ENCODE peak calls at places on chromosomes 6 and 20, in five cellular contexts. One of them, this sample, is unnamed.

GRCh38 chr20:17998446-17998845 is 29.6 kb downstream of the MGME1 start:
- DNase-seq in right cardiac atrium: no peak
- DNase-seq in cardiac fibroblast: no peak
- DNase-seq in AG04450: no peak
- DNase-seq in IMR-90: no peak
- DNase-seq in this sample: no peak

GRCh38 chr6:148085651-148086321 is 256.9 kb upstream of the SASH1 start:
- DNase-seq in right cardiac atrium: no peak
- DNase-seq in cardiac fibroblast: no peak
- DNase-seq in AG04450: no peak
- DNase-seq in IMR-90: peak
- DNase-seq in this sample: no peak

GRCh38 chr6:116533233-116533957 is 12.1 kb downstream of the TRAPPC3L start:
- DNase-seq in right cardiac atrium: no peak
- DNase-seq in cardiac fibroblast: peak
- DNase-seq in AG04450: no peak
- DNase-seq in IMR-90: no peak
- DNase-seq in this sample: no peak

GRCh38 chr6:98998103-98998502 is 50.4 kb upstream of the FBXL4 start:
- DNase-seq in right cardiac atrium: no peak
- DNase-seq in cardiac fibroblast: no peak
- DNase-seq in AG04450: no peak
- DNase-seq in IMR-90: no peak
- DNase-seq in this sample: no peak

GRCh38 chr20:20969701-20970100 is 136.5 kb downstream of the LINC00237 start:
- DNase-seq in right cardiac atrium: no peak
- DNase-seq in cardiac fibroblast: no peak
- DNase-seq in AG04450: no peak
- DNase-seq in IMR-90: no peak
- DNase-seq in this sample: no peak

GRCh38 chr6:131173680-131174079 is 38.4 kb downstream of the AKAP7 start:
- DNase-seq in right cardiac atrium: no peak
- DNase-seq in cardiac fibroblast: peak
- DNase-seq in AG04450: no peak
- DNase-seq in IMR-90: peak
- DNase-seq in this sample: no peak

GRCh38 chr20:16701296-16701695 is 28.5 kb upstream of the SNRPB2 start:
- DNase-seq in right cardiac atrium: no peak
- DNase-seq in cardiac fibroblast: peak
- DNase-seq in AG04450: no peak
- DNase-seq in IMR-90: no peak
- DNase-seq in this sample: no peak

GRCh38 chr6:7424967-7425807 is 35.6 kb downstream of the RIOK1 start:
- DNase-seq in right cardiac atrium: peak
- DNase-seq in cardiac fibroblast: peak
- DNase-seq in AG04450: no peak
- DNase-seq in IMR-90: peak
- DNase-seq in this sample: no peak

GRCh38 chr20:3010985-3011723 is 32.3 kb upstream of the GNRH2 start:
- DNase-seq in right cardiac atrium: no peak
- DNase-seq in cardiac fibroblast: peak
- DNase-seq in AG04450: peak
- DNase-seq in IMR-90: peak
- DNase-seq in this sample: no peak

GRCh38 chr6:70412797-70413113 is 553 bp upstream of the FAM135A start:
- DNase-seq in right cardiac atrium: no peak
- DNase-seq in cardiac fibroblast: no peak
- DNase-seq in AG04450: no peak
- DNase-seq in IMR-90: no peak
- DNase-seq in this sample: no peak

GRCh38 chr6:73968358-73968757 is 272.4 kb downstream of the CD109 start:
- DNase-seq in right cardiac atrium: no peak
- DNase-seq in cardiac fibroblast: no peak
- DNase-seq in AG04450: no peak
- DNase-seq in IMR-90: peak
- DNase-seq in this sample: no peak

GRCh38 chr6:100177956-100178355 is 183.9 kb upstream of the MCHR2 start:
- DNase-seq in right cardiac atrium: no peak
- DNase-seq in cardiac fibroblast: peak
- DNase-seq in AG04450: no peak
- DNase-seq in IMR-90: no peak
- DNase-seq in this sample: no peak

GRCh38 chr6:34587325-34587724 is 31.2 kb upstream of the SPDEF start:
- DNase-seq in right cardiac atrium: no peak
- DNase-seq in cardiac fibroblast: no peak
- DNase-seq in AG04450: no peak
- DNase-seq in IMR-90: no peak
- DNase-seq in this sample: no peak

GRCh38 chr6:38177885-38178583 is 358.5 kb downstream of the ZFAND3 start:
- DNase-seq in right cardiac atrium: no peak
- DNase-seq in cardiac fibroblast: no peak
- DNase-seq in AG04450: no peak
- DNase-seq in IMR-90: no peak
- DNase-seq in this sample: no peak

GRCh38 chr6:56396435-56396834 is 149.1 kb upstream of the COL21A1 start:
- DNase-seq in right cardiac atrium: no peak
- DNase-seq in cardiac fibroblast: no peak
- DNase-seq in AG04450: no peak
- DNase-seq in IMR-90: no peak
- DNase-seq in this sample: no peak

GRCh38 chr6:11769244-11769643 is 9.4 kb downstream of the ADTRP start:
- DNase-seq in right cardiac atrium: no peak
- DNase-seq in cardiac fibroblast: no peak
- DNase-seq in AG04450: no peak
- DNase-seq in IMR-90: peak
- DNase-seq in this sample: no peak

GRCh38 chr20:478010-478948 is 15.9 kb upstream of the TBC1D20 start:
- DNase-seq in right cardiac atrium: no peak
- DNase-seq in cardiac fibroblast: peak
- DNase-seq in AG04450: peak
- DNase-seq in IMR-90: peak
- DNase-seq in this sample: peak

GRCh38 chr6:23905301-23905700 is 220.7 kb upstream of the NRSN1 start:
- DNase-seq in right cardiac atrium: no peak
- DNase-seq in cardiac fibroblast: no peak
- DNase-seq in AG04450: no peak
- DNase-seq in IMR-90: no peak
- DNase-seq in this sample: no peak

GRCh38 chr6:89348372-89348771 is 4.2 kb downstream of the UBE2J1 start:
- DNase-seq in right cardiac atrium: no peak
- DNase-seq in cardiac fibroblast: no peak
- DNase-seq in AG04450: no peak
- DNase-seq in IMR-90: peak
- DNase-seq in this sample: no peak

GRCh38 chr6:3222506-3223038 is 4.9 kb downstream of the TUBB2B start:
- DNase-seq in right cardiac atrium: no peak
- DNase-seq in cardiac fibroblast: no peak
- DNase-seq in AG04450: no peak
- DNase-seq in IMR-90: no peak
- DNase-seq in this sample: no peak

GRCh38 chr20:52923123-52923543 is 49.0 kb upstream of the TSHZ2 start:
- DNase-seq in right cardiac atrium: no peak
- DNase-seq in cardiac fibroblast: peak
- DNase-seq in AG04450: no peak
- DNase-seq in IMR-90: peak
- DNase-seq in this sample: peak

GRCh38 chr6:145257757-145258521 is 477.4 kb downstream of the EPM2A start:
- DNase-seq in right cardiac atrium: no peak
- DNase-seq in cardiac fibroblast: no peak
- DNase-seq in AG04450: no peak
- DNase-seq in IMR-90: no peak
- DNase-seq in this sample: no peak

GRCh38 chr6:129498950-129499870 is 210.8 kb downstream of the ARHGAP18 start:
- DNase-seq in right cardiac atrium: no peak
- DNase-seq in cardiac fibroblast: peak
- DNase-seq in AG04450: no peak
- DNase-seq in IMR-90: peak
- DNase-seq in this sample: no peak

GRCh38 chr20:33113387-33113908 is 34.0 kb downstream of the BPIFB4 start:
- DNase-seq in right cardiac atrium: no peak
- DNase-seq in cardiac fibroblast: no peak
- DNase-seq in AG04450: no peak
- DNase-seq in IMR-90: no peak
- DNase-seq in this sample: no peak

GRCh38 chr6:5367510-5367909 is 106.2 kb downstream of the FARS2 start:
- DNase-seq in right cardiac atrium: no peak
- DNase-seq in cardiac fibroblast: no peak
- DNase-seq in AG04450: no peak
- DNase-seq in IMR-90: no peak
- DNase-seq in this sample: no peak

GRCh38 chr20:18669241-18670019 is 81.6 kb downstream of the DTD1 start:
- DNase-seq in right cardiac atrium: no peak
- DNase-seq in cardiac fibroblast: peak
- DNase-seq in AG04450: no peak
- DNase-seq in IMR-90: no peak
- DNase-seq in this sample: no peak

GRCh38 chr6:55569638-55570037 is 9.4 kb downstream of the HMGCLL1 start:
- DNase-seq in right cardiac atrium: peak
- DNase-seq in cardiac fibroblast: no peak
- DNase-seq in AG04450: no peak
- DNase-seq in IMR-90: no peak
- DNase-seq in this sample: no peak

GRCh38 chr20:48923149-48923718 is 1.7 kb downstream of the ARFGEF2 start:
- DNase-seq in right cardiac atrium: no peak
- DNase-seq in cardiac fibroblast: peak
- DNase-seq in AG04450: no peak
- DNase-seq in IMR-90: no peak
- DNase-seq in this sample: no peak
- H3K4me3 ChIP-seq in right cardiac atrium: peak
- H3K4me3 ChIP-seq in cardiac fibroblast: peak
- H3K4me3 ChIP-seq in AG04450: peak
- H3K4me3 ChIP-seq in IMR-90: no peak
- H3K4me3 ChIP-seq in this sample: peak

DNA sequence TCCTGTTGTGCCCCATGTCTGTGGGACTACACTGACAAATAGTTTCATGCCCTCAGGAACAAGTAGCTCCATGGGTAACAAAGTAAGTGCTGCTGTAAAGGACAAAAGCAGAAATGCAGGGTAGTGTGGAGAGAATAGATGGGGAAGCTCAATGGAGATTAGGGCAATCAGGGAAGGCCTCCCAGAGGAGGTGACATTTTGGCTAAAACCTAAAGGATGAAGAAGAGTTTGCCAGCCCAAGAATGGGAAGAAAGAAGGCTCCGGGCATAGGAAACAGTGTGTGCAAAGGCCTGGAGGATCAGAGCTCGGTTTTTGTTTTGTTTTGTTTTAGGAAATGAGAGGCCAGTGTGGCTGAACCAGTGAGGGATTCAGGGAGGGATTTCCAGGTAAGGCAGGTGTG is 43.6 kb upstream of the FAM83D start:
- DNase-seq in right cardiac atrium: no peak
- DNase-seq in cardiac fibroblast: no peak
- DNase-seq in AG04450: no peak
- DNase-seq in IMR-90: no peak
- DNase-seq in this sample: no peak
- H3K4me3 ChIP-seq in right cardiac atrium: no peak
- H3K4me3 ChIP-seq in cardiac fibroblast: no peak
- H3K4me3 ChIP-seq in AG04450: no peak
- H3K4me3 ChIP-seq in IMR-90: no peak
- H3K4me3 ChIP-seq in this sample: no peak

DNA sequence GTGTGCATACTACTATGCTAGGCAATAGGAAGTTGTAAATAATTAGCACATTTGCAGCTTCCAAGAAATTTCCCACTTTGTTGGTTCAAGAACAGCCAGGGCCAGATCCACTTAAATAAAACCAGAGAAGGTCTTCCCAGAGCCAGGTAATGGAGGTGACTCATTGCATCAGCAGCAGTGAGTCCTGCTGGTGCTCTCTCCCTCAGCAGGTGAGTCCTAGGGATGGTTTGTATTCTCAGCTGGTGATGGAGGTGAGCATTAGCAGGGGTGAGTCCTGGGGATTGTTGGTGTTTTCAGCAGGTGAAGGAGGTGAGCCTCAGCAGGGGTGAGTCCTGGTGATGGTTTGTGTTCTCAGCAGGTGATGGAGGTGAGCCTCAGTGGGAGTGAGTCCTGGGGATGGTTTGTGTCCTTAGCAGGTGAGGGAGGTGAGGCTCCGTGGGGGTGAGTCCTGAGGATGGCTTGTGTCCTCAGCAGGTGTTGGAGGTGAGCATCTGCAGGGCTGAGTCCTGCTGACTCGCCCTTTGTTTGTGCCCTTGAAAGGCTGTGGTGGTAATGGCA is 232.8 kb upstream of the EXOC2 start:
- DNase-seq in right cardiac atrium: no peak
- DNase-seq in cardiac fibroblast: no peak
- DNase-seq in AG04450: no peak
- DNase-seq in IMR-90: no peak
- DNase-seq in this sample: no peak
- H3K4me3 ChIP-seq in right cardiac atrium: no peak
- H3K4me3 ChIP-seq in cardiac fibroblast: no peak
- H3K4me3 ChIP-seq in AG04450: no peak
- H3K4me3 ChIP-seq in IMR-90: no peak
- H3K4me3 ChIP-seq in this sample: no peak

GRCh38 chr6:41577356-41577864 is 31.2 kb downstream of the FOXP4 start:
- DNase-seq in right cardiac atrium: no peak
- DNase-seq in cardiac fibroblast: no peak
- DNase-seq in AG04450: no peak
- DNase-seq in IMR-90: no peak
- DNase-seq in this sample: no peak
- H3K4me3 ChIP-seq in right cardiac atrium: no peak
- H3K4me3 ChIP-seq in cardiac fibroblast: no peak
- H3K4me3 ChIP-seq in AG04450: no peak
- H3K4me3 ChIP-seq in IMR-90: no peak
- H3K4me3 ChIP-seq in this sample: no peak

GRCh38 chr6:41523957-41524633 is 22.1 kb upstream of the FOXP4 start:
- DNase-seq in right cardiac atrium: no peak
- DNase-seq in cardiac fibroblast: no peak
- DNase-seq in AG04450: no peak
- DNase-seq in IMR-90: no peak
- DNase-seq in this sample: no peak
- H3K4me3 ChIP-seq in right cardiac atrium: no peak
- H3K4me3 ChIP-seq in cardiac fibroblast: no peak
- H3K4me3 ChIP-seq in AG04450: no peak
- H3K4me3 ChIP-seq in IMR-90: no peak
- H3K4me3 ChIP-seq in this sample: no peak

GRCh38 chr6:112249489-112249888 is 4.9 kb downstream of the LAMA4 start:
- DNase-seq in right cardiac atrium: no peak
- DNase-seq in cardiac fibroblast: no peak
- DNase-seq in AG04450: no peak
- DNase-seq in IMR-90: peak
- DNase-seq in this sample: no peak

GRCh38 chr6:112245511-112246203 is 8.7 kb downstream of the LAMA4 start:
- DNase-seq in right cardiac atrium: no peak
- DNase-seq in cardiac fibroblast: peak
- DNase-seq in AG04450: peak
- DNase-seq in IMR-90: peak
- DNase-seq in this sample: no peak

GRCh38 chr6:112244428-112244827 is 9.9 kb downstream of the LAMA4 start:
- DNase-seq in right cardiac atrium: no peak
- DNase-seq in cardiac fibroblast: no peak
- DNase-seq in AG04450: no peak
- DNase-seq in IMR-90: no peak
- DNase-seq in this sample: no peak

GRCh38 chr6:112243861-112244415 is 10.4 kb downstream of the LAMA4 start:
- DNase-seq in right cardiac atrium: no peak
- DNase-seq in cardiac fibroblast: no peak
- DNase-seq in AG04450: no peak
- DNase-seq in IMR-90: no peak
- DNase-seq in this sample: no peak

GRCh38 chr6:112247275-112247674 is 7.1 kb downstream of the LAMA4 start:
- DNase-seq in right cardiac atrium: no peak
- DNase-seq in cardiac fibroblast: no peak
- DNase-seq in AG04450: no peak
- DNase-seq in IMR-90: no peak
- DNase-seq in this sample: no peak
- H3K4me3 ChIP-seq in right cardiac atrium: no peak
- H3K4me3 ChIP-seq in cardiac fibroblast: no peak
- H3K4me3 ChIP-seq in AG04450: no peak
- H3K4me3 ChIP-seq in IMR-90: no peak
- H3K4me3 ChIP-seq in this sample: no peak

This sample was measured in skeletal muscle cell.